ENCODE peak calls at places on chromosomes 5 and 9, in four cellular contexts. X, G, Q and T are unnamed samples.

GRCh38 chr5:153752890-153753289 is 262.4 kb downstream of the GRIA1 start:
- DNase-seq in X (no peak), G (no peak), Q (no peak), T (no peak)

GRCh38 chr9:19785230-19785629 is 3.6 kb downstream of the SLC24A2 start:
- DNase-seq in X (no peak), G (no peak), Q (no peak), T (no peak)

GRCh38 chr9:12956805-12957204 is 182.0 kb downstream of the LURAP1L start:
- DNase-seq in X (no peak), G (no peak), Q (no peak), T (no peak)

GRCh38 chr9:106421772-106422171 is 441.2 kb upstream of the ZNF462 start:
- DNase-seq in X (no peak), G (no peak), Q (no peak), T (no peak)

GRCh38 chr5:14034991-14035390 is 90.5 kb upstream of the DNAH5 start:
- DNase-seq in X (no peak), G (no peak), Q (no peak), T (no peak)

GRCh38 chr9:136192289-136193126 is 12.4 kb downstream of the LHX3 start:
- DNase-seq in X (no peak), G (peak; percentile 84), Q (no peak), T (no peak)

GRCh38 chr5:127072861-127073846 is at the start of gene C5orf63:
- DNase-seq in X (peak; percentile 61), G (no peak), Q (peak; percentile 53), T (peak; percentile 62)

GRCh38 chr9:127945338-127945737 is 7.7 kb upstream of the DPM2 start:
- DNase-seq in X (no peak), G (no peak), Q (no peak), T (no peak)

GRCh38 chr5:53994148-53994547 is 316.2 kb downstream of the ARL15 start:
- DNase-seq in X (no peak), G (no peak), Q (no peak), T (no peak)

GRCh38 chr9:133236291-133237071 is 27.4 kb upstream of the OBP2B start:
- DNase-seq in X (no peak), G (no peak), Q (no peak), T (no peak)

GRCh38 chr5:101678494-101679193 is 617.4 kb downstream of the SLCO4C1 start:
- DNase-seq in X (peak; percentile 52), G (no peak), Q (peak; percentile 81), T (peak; percentile 60)

GRCh38 chr5:33037101-33037500 is 326.0 kb downstream of the NPR3 start:
- DNase-seq in X (no peak), G (no peak), Q (no peak), T (no peak)

GRCh38 chr9:99579964-99580363 is 241.7 kb upstream of the NR4A3 start:
- DNase-seq in X (no peak), G (no peak), Q (no peak), T (no peak)

GRCh38 chr5:72281764-72282499 is 38.1 kb downstream of the MRPS27 start:
- DNase-seq in X (peak; percentile 35), G (no peak), Q (no peak), T (no peak)

DNA sequence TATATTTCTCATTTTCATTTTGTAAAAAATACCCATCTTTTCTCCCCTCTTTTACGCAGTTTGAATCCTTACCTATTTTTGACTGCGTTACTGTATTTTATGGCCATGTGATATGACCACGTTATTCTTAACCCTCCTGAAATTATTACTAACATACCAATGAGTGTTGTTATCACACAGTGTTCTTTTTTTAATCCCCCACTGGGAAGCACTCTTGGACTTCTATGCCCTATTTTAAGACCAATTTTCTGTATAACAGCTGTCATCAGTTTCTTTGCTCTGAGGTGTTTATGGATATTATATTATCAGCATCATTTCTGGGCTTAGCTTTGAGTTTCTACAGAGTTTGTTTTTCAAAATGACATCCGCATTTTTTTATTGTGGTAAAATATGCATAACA is 71.1 kb downstream of the CFAP95 start:
- DNase-seq in X (no peak), G (no peak), Q (no peak), T (no peak)
- TF ChIP-seq CTCF in X (no peak), G (no peak), Q (no peak), T (no peak)

GRCh38 chr5:90133941-90134340 is 275.6 kb downstream of the CETN3 start:
- DNase-seq in X (no peak), G (no peak), Q (no peak), T (no peak)

GRCh38 chr5:90136952-90137528 is 272.5 kb downstream of the CETN3 start:
- DNase-seq in X (no peak), G (no peak), Q (no peak), T (no peak)

GRCh38 chr5:90134892-90135291 is 274.7 kb downstream of the CETN3 start:
- DNase-seq in X (no peak), G (no peak), Q (no peak), T (peak; percentile 38)

GRCh38 chr5:90134381-90134780 is 275.2 kb downstream of the CETN3 start:
- DNase-seq in X (no peak), G (no peak), Q (no peak), T (no peak)

DNA sequence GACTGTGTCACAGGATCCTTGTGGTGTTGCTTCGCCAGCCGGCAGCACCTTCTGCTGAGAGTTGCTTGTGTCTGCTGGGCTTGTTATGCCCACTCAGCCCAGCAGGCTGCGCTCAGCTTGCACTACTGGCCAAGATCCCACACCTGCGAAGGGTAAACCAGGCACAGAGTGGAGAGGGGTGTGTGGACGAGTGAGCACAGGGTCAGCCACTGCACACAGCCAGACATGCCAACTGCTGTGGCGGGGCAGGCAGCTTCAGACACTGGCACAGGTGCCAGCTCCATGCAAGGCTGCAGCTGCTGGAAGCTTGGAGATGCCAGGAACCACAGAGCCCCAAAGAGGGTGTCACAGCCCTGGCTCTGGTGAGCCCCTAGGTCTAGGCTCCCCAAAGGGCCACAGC is 273.6 kb downstream of the CETN3 start:
- DNase-seq in X (peak; percentile 31), G (no peak), Q (peak; percentile 68), T (no peak)
- TF ChIP-seq CTCF in X (peak; percentile 83), G (peak; percentile 26), Q (peak; percentile 74), T (no peak)

GRCh38 chr5:98568336-98568735 is 205.1 kb upstream of the RGMB start:
- DNase-seq in X (no peak), G (no peak), Q (no peak), T (no peak)
- TF ChIP-seq CTCF in X (no peak), G (no peak), Q (no peak), T (no peak)

GRCh38 chr9:120916573-120916972 is 10.0 kb downstream of the TRAF1 start:
- DNase-seq in X (no peak), G (no peak), Q (no peak), T (no peak)
- TF ChIP-seq CTCF in X (peak; percentile 36), G (peak; percentile 27), Q (no peak), T (no peak)

DNA sequence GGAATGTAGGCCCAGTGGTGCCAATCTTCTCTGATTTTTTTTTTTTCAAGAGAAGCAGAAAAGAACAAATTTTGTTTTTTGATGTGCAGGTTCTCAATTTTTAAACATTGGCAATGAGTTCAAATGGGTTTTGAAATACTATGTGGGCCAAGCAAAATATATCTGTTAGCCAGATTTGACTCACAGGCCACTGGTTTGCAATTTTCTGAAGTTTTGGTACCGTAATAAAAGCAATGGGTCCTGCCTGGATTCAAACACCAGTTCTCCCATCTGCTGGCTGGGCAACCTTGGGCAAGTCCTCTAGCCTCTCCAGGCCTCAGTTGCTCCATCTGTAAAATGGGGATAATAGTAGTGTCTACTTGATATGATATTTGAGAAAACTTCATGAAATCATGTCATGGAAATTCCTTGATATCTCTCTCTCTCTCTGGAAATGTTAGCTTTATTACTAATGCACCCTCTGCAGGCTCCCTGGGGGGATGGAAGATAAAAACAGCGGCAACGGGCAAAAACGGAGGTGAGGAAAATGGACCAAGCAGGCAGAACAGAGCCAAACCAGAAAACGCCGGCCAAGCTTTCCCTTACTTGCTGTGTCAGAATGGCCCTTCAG is 63.4 kb downstream of the SMIM23 start:
- DNase-seq in X (no peak), G (no peak), Q (no peak), T (no peak)
- TF ChIP-seq CTCF in X (no peak), G (no peak), Q (no peak), T (no peak)

GRCh38 chr9:111975709-111976108 is 79.1 kb downstream of the UGCG start:
- DNase-seq in X (peak; percentile 38), G (no peak), Q (peak; percentile 41), T (peak; percentile 82)
- TF ChIP-seq CTCF in X (peak; percentile 77), G (peak; percentile 38), Q (no peak), T (no peak)

DNA sequence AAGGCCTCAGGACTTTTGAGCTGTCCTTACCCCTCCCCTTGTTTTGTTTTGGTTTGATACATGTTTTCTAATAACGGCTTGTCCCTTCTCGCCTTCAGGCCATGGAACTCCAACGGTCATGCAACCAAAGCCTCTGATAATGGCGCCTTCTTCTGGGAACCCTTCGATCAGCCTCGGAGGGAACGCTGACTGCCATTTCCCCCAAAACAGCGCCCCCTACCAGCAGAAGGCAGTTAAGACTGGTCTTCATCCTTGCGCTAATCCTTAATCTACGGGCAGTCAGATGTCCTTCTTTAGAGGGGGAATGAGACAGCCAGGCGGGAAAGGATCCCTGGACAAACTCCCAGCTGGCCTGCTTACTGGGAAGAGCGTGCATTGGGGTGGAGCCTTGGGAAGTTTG is 276.6 kb downstream of the ICE1 start:
- DNase-seq in X (no peak), G (no peak), Q (peak; percentile 66), T (no peak)
- TF ChIP-seq CTCF in X (peak; percentile 17), G (no peak), Q (peak; percentile 63), T (no peak)